ENCODE peak calls at places on chromosomes 16 and 17, in seven cellular contexts. One of them, this sample, is unnamed.

GRCh38 chr17:74485012-74485743 is 18.7 kb downstream of the CD300A start:
- DNase-seq in uterus: no peak
- DNase-seq in keratinocyte: no peak
- DNase-seq in endodermal cell: peak; percentile 32
- DNase-seq in thyroid gland: no peak
- DNase-seq in BE2C: no peak
- DNase-seq in sigmoid colon: no peak
- DNase-seq in this sample: no peak

GRCh38 chr17:32136856-32137255 is 5.4 kb upstream of the RHOT1 start:
- DNase-seq in uterus: no peak
- DNase-seq in keratinocyte: no peak
- DNase-seq in endodermal cell: no peak
- DNase-seq in thyroid gland: no peak
- DNase-seq in BE2C: peak; percentile 48
- DNase-seq in sigmoid colon: no peak
- DNase-seq in this sample: peak; percentile 15

GRCh38 chr17:56540791-56541190 is 52.7 kb upstream of the NOG start:
- DNase-seq in uterus: no peak
- DNase-seq in keratinocyte: no peak
- DNase-seq in endodermal cell: peak; percentile 62
- DNase-seq in thyroid gland: no peak
- DNase-seq in BE2C: no peak
- DNase-seq in sigmoid colon: no peak
- DNase-seq in this sample: no peak

GRCh38 chr16:27547134-27547533 is 2.6 kb downstream of the GTF3C1 start:
- DNase-seq in uterus: peak; percentile 54
- DNase-seq in keratinocyte: peak; percentile 26
- DNase-seq in endodermal cell: no peak
- DNase-seq in thyroid gland: no peak
- DNase-seq in BE2C: peak; percentile 9
- DNase-seq in sigmoid colon: peak; percentile 29
- DNase-seq in this sample: no peak

GRCh38 chr17:19759934-19760530 is 11.9 kb upstream of the ALDH3A1 start:
- DNase-seq in uterus: no peak
- DNase-seq in keratinocyte: no peak
- DNase-seq in endodermal cell: no peak
- DNase-seq in thyroid gland: no peak
- DNase-seq in BE2C: no peak
- DNase-seq in sigmoid colon: no peak
- DNase-seq in this sample: peak; percentile 28

GRCh38 chr17:9142772-9143494 is 121.6 kb downstream of the NTN1 start:
- DNase-seq in uterus: no peak
- DNase-seq in keratinocyte: no peak
- DNase-seq in endodermal cell: no peak
- DNase-seq in thyroid gland: no peak
- DNase-seq in BE2C: no peak
- DNase-seq in sigmoid colon: no peak
- DNase-seq in this sample: no peak

GRCh38 chr17:18033442-18034099 is 5.4 kb downstream of the ATPAF2 start:
- DNase-seq in uterus: peak; percentile 61
- DNase-seq in keratinocyte: peak; percentile 58
- DNase-seq in endodermal cell: peak; percentile 81
- DNase-seq in thyroid gland: peak; percentile 46
- DNase-seq in BE2C: peak; percentile 44
- DNase-seq in sigmoid colon: no peak
- DNase-seq in this sample: peak; percentile 48

GRCh38 chr17:62163847-62164246 is 98.8 kb upstream of the MED13 start:
- DNase-seq in uterus: no peak
- DNase-seq in keratinocyte: no peak
- DNase-seq in endodermal cell: peak; percentile 40
- DNase-seq in thyroid gland: no peak
- DNase-seq in BE2C: peak; percentile 29
- DNase-seq in sigmoid colon: no peak
- DNase-seq in this sample: no peak

GRCh38 chr17:68455756-68456528 is 1.4 kb downstream of the WIPI1 start:
- DNase-seq in uterus: peak; percentile 53
- DNase-seq in keratinocyte: no peak
- DNase-seq in endodermal cell: no peak
- DNase-seq in thyroid gland: no peak
- DNase-seq in BE2C: no peak
- DNase-seq in sigmoid colon: no peak
- DNase-seq in this sample: no peak

GRCh38 chr16:4686497-4687210 is 6.7 kb upstream of the NUDT16L1 start:
- DNase-seq in uterus: no peak
- DNase-seq in keratinocyte: no peak
- DNase-seq in endodermal cell: peak; percentile 41
- DNase-seq in thyroid gland: no peak
- DNase-seq in BE2C: no peak
- DNase-seq in sigmoid colon: peak; percentile 63
- DNase-seq in this sample: no peak
- H3K36me3 ChIP-seq in uterus: no peaks in the 10 kb centered on the region
- H3K36me3 ChIP-seq in keratinocyte: peaks cover 40% of the 10 kb centered on the region
- H3K36me3 ChIP-seq in endodermal cell: peaks cover 26% of the 10 kb centered on the region
- H3K36me3 ChIP-seq in thyroid gland: peaks cover 41% of the 10 kb centered on the region
- H3K36me3 ChIP-seq in BE2C: peaks cover 26% of the 10 kb centered on the region
- H3K36me3 ChIP-seq in sigmoid colon: peaks cover 79% of the 10 kb centered on the region
- H3K36me3 ChIP-seq in this sample: peaks cover 92% of the 10 kb centered on the region

GRCh38 chr16:12878973-12879372 is 22.4 kb upstream of the SHISA9 start:
- DNase-seq in uterus: no peak
- DNase-seq in keratinocyte: no peak
- DNase-seq in endodermal cell: no peak
- DNase-seq in thyroid gland: no peak
- DNase-seq in BE2C: no peak
- DNase-seq in sigmoid colon: no peak
- DNase-seq in this sample: no peak
- H3K4me1 ChIP-seq in uterus: no peaks in the 10 kb centered on the region
- H3K4me1 ChIP-seq in keratinocyte: no peaks in the 10 kb centered on the region
- H3K4me1 ChIP-seq in endodermal cell: no peaks in the 10 kb centered on the region
- H3K4me1 ChIP-seq in thyroid gland: no peaks in the 10 kb centered on the region
- H3K4me1 ChIP-seq in BE2C: no peaks in the 10 kb centered on the region
- H3K4me1 ChIP-seq in sigmoid colon: no peaks in the 10 kb centered on the region
- H3K4me1 ChIP-seq in this sample: no peaks in the 10 kb centered on the region

DNA sequence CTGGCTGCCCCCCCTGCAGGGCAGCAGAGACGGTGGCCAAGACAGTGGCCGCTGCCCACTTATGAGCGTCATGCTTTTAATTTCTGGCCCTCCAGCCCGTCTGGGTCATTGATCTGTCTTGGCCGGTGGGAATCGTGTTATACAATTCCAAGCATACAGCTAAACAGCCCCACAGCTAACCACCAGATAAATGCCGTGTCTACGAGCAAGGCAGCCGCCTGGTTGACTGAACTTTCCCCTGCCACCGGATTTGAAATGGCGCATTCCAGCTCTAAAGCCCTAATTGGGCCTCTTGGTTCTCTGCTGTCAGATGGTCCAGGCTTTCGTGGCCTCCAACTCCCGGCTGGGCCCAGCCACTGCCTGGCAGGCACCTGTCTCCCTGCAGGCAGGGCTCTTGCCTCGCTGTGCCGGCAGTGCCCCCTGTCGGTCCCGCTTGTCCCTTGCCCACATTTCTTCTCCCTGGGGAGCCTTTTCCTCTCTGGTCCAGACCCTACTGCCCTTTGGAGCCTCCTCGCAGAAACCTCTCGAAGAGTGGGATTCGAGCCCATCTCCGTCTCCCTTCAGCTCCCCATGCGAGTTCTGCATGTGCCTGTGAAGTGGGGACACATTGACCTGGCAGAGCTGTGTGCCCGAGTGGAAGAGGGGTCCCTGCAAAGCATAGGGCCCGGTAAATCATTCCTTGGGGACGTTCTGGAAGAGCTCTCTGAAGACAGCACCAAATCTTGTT is 1.8 kb upstream of the RBFOX3 start:
- DNase-seq in uterus: no peak
- DNase-seq in keratinocyte: peak; percentile 4
- DNase-seq in endodermal cell: peak; percentile 99
- DNase-seq in thyroid gland: peak; percentile 14
- DNase-seq in BE2C: peak; percentile 75
- DNase-seq in sigmoid colon: peak; percentile 85
- DNase-seq in this sample: no peak
- TF ChIP-seq CTCF in uterus: peak; percentile 16
- TF ChIP-seq CTCF in keratinocyte: peak; percentile 70
- TF ChIP-seq CTCF in endodermal cell: peak; percentile 96
- TF ChIP-seq CTCF in thyroid gland: peak; percentile 18
- TF ChIP-seq CTCF in BE2C: peak; percentile 66
- TF ChIP-seq CTCF in sigmoid colon: peak; percentile 76
- TF ChIP-seq CTCF in this sample: peak; percentile 13

DNA sequence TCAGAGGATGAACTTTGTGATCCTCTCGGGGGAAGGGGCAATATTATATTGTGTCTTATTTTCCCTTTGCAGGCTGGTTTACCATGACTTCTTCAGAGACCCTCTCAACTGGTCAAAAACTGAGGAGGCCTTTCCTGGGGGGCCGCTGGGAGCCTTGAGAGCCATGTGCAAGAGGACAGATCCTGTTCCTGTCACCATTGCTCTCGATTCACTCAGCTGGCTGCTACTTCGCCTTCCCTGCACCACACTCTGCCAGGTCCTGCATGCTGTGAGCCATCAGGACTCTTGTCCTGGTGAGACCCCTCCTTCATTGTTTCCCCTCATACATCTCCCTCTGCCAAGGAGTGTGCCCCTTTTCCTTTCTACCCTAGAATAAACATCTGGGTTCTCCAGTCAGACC is 2.5 kb downstream of the ELP5 start:
- DNase-seq in uterus: no peak
- DNase-seq in keratinocyte: no peak
- DNase-seq in endodermal cell: no peak
- DNase-seq in thyroid gland: no peak
- DNase-seq in BE2C: no peak
- DNase-seq in sigmoid colon: no peak
- DNase-seq in this sample: no peak
- H3K36me3 ChIP-seq in uterus: no peaks in the 10 kb centered on the region
- H3K36me3 ChIP-seq in keratinocyte: peaks cover 8% of the 10 kb centered on the region
- H3K36me3 ChIP-seq in endodermal cell: peaks cover 35% of the 10 kb centered on the region
- H3K36me3 ChIP-seq in thyroid gland: peaks cover 33% of the 10 kb centered on the region
- H3K36me3 ChIP-seq in BE2C: no peaks in the 10 kb centered on the region
- H3K36me3 ChIP-seq in sigmoid colon: peaks cover 56% of the 10 kb centered on the region
- H3K36me3 ChIP-seq in this sample: peaks cover 51% of the 10 kb centered on the region

GRCh38 chr16:636206-637080 is at the start of gene METTL26:
- DNase-seq in uterus: peak; percentile 96
- DNase-seq in keratinocyte: peak; percentile 81
- DNase-seq in endodermal cell: peak; percentile 98
- DNase-seq in thyroid gland: peak; percentile 95
- DNase-seq in BE2C: peak; percentile 98
- DNase-seq in sigmoid colon: peak; percentile 98
- DNase-seq in this sample: peak; percentile 97

GRCh38 chr16:634996-635395 is 1.1 kb downstream of the METTL26 start:
- DNase-seq in uterus: no peak
- DNase-seq in keratinocyte: no peak
- DNase-seq in endodermal cell: no peak
- DNase-seq in thyroid gland: no peak
- DNase-seq in BE2C: no peak
- DNase-seq in sigmoid colon: no peak
- DNase-seq in this sample: no peak

GRCh38 chr16:637081-638018 is 1.2 kb upstream of the METTL26 start:
- DNase-seq in uterus: peak; percentile 93
- DNase-seq in keratinocyte: peak; percentile 60
- DNase-seq in endodermal cell: peak; percentile 97
- DNase-seq in thyroid gland: peak; percentile 85
- DNase-seq in BE2C: peak; percentile 97
- DNase-seq in sigmoid colon: peak; percentile 97
- DNase-seq in this sample: peak; percentile 94

GRCh38 chr16:634051-634670 is 1.9 kb downstream of the METTL26 start:
- DNase-seq in uterus: no peak
- DNase-seq in keratinocyte: no peak
- DNase-seq in endodermal cell: no peak
- DNase-seq in thyroid gland: no peak
- DNase-seq in BE2C: no peak
- DNase-seq in sigmoid colon: no peak
- DNase-seq in this sample: no peak

GRCh38 chr16:635573-636205 is 416 bp downstream of the METTL26 start:
- DNase-seq in uterus: no peak
- DNase-seq in keratinocyte: no peak
- DNase-seq in endodermal cell: no peak
- DNase-seq in thyroid gland: no peak
- DNase-seq in BE2C: no peak
- DNase-seq in sigmoid colon: no peak
- DNase-seq in this sample: no peak
- H3K4me1 ChIP-seq in uterus: peaks cover 13% of the 10 kb centered on the region
- H3K4me1 ChIP-seq in keratinocyte: peaks cover 8% of the 10 kb centered on the region
- H3K4me1 ChIP-seq in endodermal cell: no peaks in the 10 kb centered on the region
- H3K4me1 ChIP-seq in thyroid gland: peaks cover 27% of the 10 kb centered on the region
- H3K4me1 ChIP-seq in BE2C: peaks cover 15% of the 10 kb centered on the region
- H3K4me1 ChIP-seq in sigmoid colon: peaks cover 35% of the 10 kb centered on the region
- H3K4me1 ChIP-seq in this sample: peaks cover 29% of the 10 kb centered on the region